ENCODE peak calls at places on chromosomes 5 and 9, in six cellular contexts. H is GM20000; W is GM13977; G is activated gamma-delta T cell treated with anti-CD3 and anti-CD28 coated beads, Interleukin-2, amount 50 U/mL, for 16 hours; M is fibroblast of lung; Y is NCI-H1105. J is an unnamed sample.

GRCh38 chr5:113380299-113381014 is 54.3 kb downstream of the TSSK1B start:
- DNase-seq in G (no peak), W (no peak), Y (no peak), M (peak; percentile 69), H (no peak), J (no peak)

GRCh38 chr9:85142461-85143401 is 473.2 kb downstream of the NTRK2 start:
- DNase-seq in M (peak; percentile 19), W (peak; percentile 35), H (peak; percentile 46), G (no peak), Y (no peak), J (peak; percentile 7)

GRCh38 chr9:110919609-110920008 is 118.7 kb downstream of the LPAR1 start:
- DNase-seq in W (no peak), M (peak; percentile 84), G (no peak), Y (no peak), H (no peak), J (no peak)

GRCh38 chr5:108078345-108078744 is 303.6 kb downstream of the FBXL17 start:
- DNase-seq in W (no peak), M (no peak), G (no peak), Y (no peak), H (no peak), J (no peak)

GRCh38 chr5:140672455-140673186 is 755 bp downstream of the DND1 start:
- DNase-seq in M (peak; percentile 9), W (no peak), G (no peak), Y (peak; percentile 16), H (peak; percentile 48), J (no peak)

GRCh38 chr5:23385036-23385435 is 122.4 kb upstream of the PRDM9 start:
- DNase-seq in G (no peak), H (no peak), Y (no peak), W (no peak), M (no peak), J (no peak)

GRCh38 chr9:134404376-134405358 is 78.4 kb downstream of the RXRA start:
- DNase-seq in G (no peak), M (no peak), Y (no peak), W (no peak), H (no peak), J (no peak)

GRCh38 chr9:19689324-19690087 is 99.3 kb downstream of the SLC24A2 start:
- DNase-seq in W (no peak), Y (no peak), H (no peak), M (no peak), G (no peak), J (no peak)

GRCh38 chr5:131264453-131265200 is 774 bp downstream of the CDC42SE2 start:
- DNase-seq in G (no peak), H (no peak), Y (peak; percentile 9), W (no peak), M (peak; percentile 46), J (peak; percentile 50)